ENCODE peak calls at places on chromosomes 1 and 21, in seven cellular contexts. One of them, this sample, is unnamed.
A peak's percentile ranks its signal among the peaks of the same experiment; 100 is the strongest.

GRCh38 chr1:191757003-191757402 is 401.3 kb upstream of the RGS18 start:
- DNase-seq in GM12878: no peak
- DNase-seq in H1: no peak
- DNase-seq in SK-N-SH: peak; percentile 17
- DNase-seq in HCT116: no peak
- DNase-seq in K562: peak; percentile 20
- DNase-seq in HepG2: no peak
- DNase-seq in this sample: no peak

GRCh38 chr1:151547119-151547899 is 7.2 kb downstream of the TUFT1 start:
- DNase-seq in GM12878: no peak
- DNase-seq in H1: peak; percentile 59
- DNase-seq in SK-N-SH: no peak
- DNase-seq in HCT116: peak; percentile 35
- DNase-seq in K562: no peak
- DNase-seq in HepG2: peak; percentile 98
- DNase-seq in this sample: no peak

GRCh38 chr1:111251570-111251969 is 24.1 kb downstream of the CHI3L2 start:
- DNase-seq in GM12878: no peak
- DNase-seq in H1: no peak
- DNase-seq in SK-N-SH: no peak
- DNase-seq in HCT116: no peak
- DNase-seq in K562: no peak
- DNase-seq in HepG2: no peak
- DNase-seq in this sample: no peak

GRCh38 chr1:109197163-109198042 is 16.3 kb upstream of the SARS1 start:
- DNase-seq in GM12878: no peak
- DNase-seq in H1: no peak
- DNase-seq in SK-N-SH: no peak
- DNase-seq in HCT116: peak; percentile 69
- DNase-seq in K562: peak; percentile 86
- DNase-seq in HepG2: peak; percentile 82
- DNase-seq in this sample: peak; percentile 43

GRCh38 chr1:44605904-44606615 is 68.2 kb downstream of the TMEM53 start:
- DNase-seq in GM12878: no peak
- DNase-seq in H1: no peak
- DNase-seq in SK-N-SH: no peak
- DNase-seq in HCT116: no peak
- DNase-seq in K562: no peak
- DNase-seq in HepG2: no peak
- DNase-seq in this sample: no peak

GRCh38 chr1:11880181-11880575 is 21.4 kb upstream of the NPPB start:
- DNase-seq in GM12878: no peak
- DNase-seq in H1: no peak
- DNase-seq in SK-N-SH: no peak
- DNase-seq in HCT116: no peak
- DNase-seq in K562: no peak
- DNase-seq in HepG2: no peak
- DNase-seq in this sample: no peak

GRCh38 chr1:51957618-51958017 is 32.9 kb downstream of the RAB3B start:
- DNase-seq in GM12878: no peak
- DNase-seq in H1: no peak
- DNase-seq in SK-N-SH: no peak
- DNase-seq in HCT116: no peak
- DNase-seq in K562: peak; percentile 40
- DNase-seq in HepG2: no peak
- DNase-seq in this sample: no peak

GRCh38 chr1:152036316-152037216 is at the start of gene S100A11:
- DNase-seq in GM12878: peak; percentile 13
- DNase-seq in H1: peak; percentile 77
- DNase-seq in SK-N-SH: peak; percentile 52
- DNase-seq in HCT116: peak; percentile 48
- DNase-seq in K562: peak; percentile 93
- DNase-seq in HepG2: peak; percentile 34
- DNase-seq in this sample: no peak

GRCh38 chr1:44025816-44026215 is 5.4 kb downstream of the SLC6A9 start:
- DNase-seq in GM12878: no peak
- DNase-seq in H1: no peak
- DNase-seq in SK-N-SH: no peak
- DNase-seq in HCT116: no peak
- DNase-seq in K562: no peak
- DNase-seq in HepG2: no peak
- DNase-seq in this sample: no peak

GRCh38 chr1:15836772-15837669 is 10.5 kb upstream of the SPEN start:
- DNase-seq in GM12878: no peak
- DNase-seq in H1: peak; percentile 54
- DNase-seq in SK-N-SH: no peak
- DNase-seq in HCT116: no peak
- DNase-seq in K562: peak; percentile 19
- DNase-seq in HepG2: no peak
- DNase-seq in this sample: no peak

GRCh38 chr1:101253976-101254660 is 17.3 kb downstream of the S1PR1 start:
- DNase-seq in GM12878: no peak
- DNase-seq in H1: no peak
- DNase-seq in SK-N-SH: no peak
- DNase-seq in HCT116: no peak
- DNase-seq in K562: peak; percentile 54
- DNase-seq in HepG2: no peak
- DNase-seq in this sample: no peak

GRCh38 chr1:246795094-246795671 is 71.0 kb downstream of the SCCPDH start:
- DNase-seq in GM12878: no peak
- DNase-seq in H1: no peak
- DNase-seq in SK-N-SH: no peak
- DNase-seq in HCT116: no peak
- DNase-seq in K562: no peak
- DNase-seq in HepG2: no peak
- DNase-seq in this sample: no peak

GRCh38 chr1:71785470-71785869 is 496.9 kb downstream of the NEGR1 start:
- DNase-seq in GM12878: no peak
- DNase-seq in H1: no peak
- DNase-seq in SK-N-SH: no peak
- DNase-seq in HCT116: no peak
- DNase-seq in K562: no peak
- DNase-seq in HepG2: no peak
- DNase-seq in this sample: no peak

GRCh38 chr21:35643176-35643575 is 417.1 kb downstream of the SETD4 start:
- DNase-seq in GM12878: no peak
- DNase-seq in H1: no peak
- DNase-seq in SK-N-SH: no peak
- DNase-seq in HCT116: no peak
- DNase-seq in K562: no peak
- DNase-seq in HepG2: no peak
- DNase-seq in this sample: no peak

GRCh38 chr1:53643061-53643880 is 95.7 kb downstream of the GLIS1 start:
- DNase-seq in GM12878: no peak
- DNase-seq in H1: no peak
- DNase-seq in SK-N-SH: no peak
- DNase-seq in HCT116: no peak
- DNase-seq in K562: no peak
- DNase-seq in HepG2: no peak
- DNase-seq in this sample: no peak

GRCh38 chr1:72177711-72178110 is 104.6 kb downstream of the NEGR1 start:
- DNase-seq in GM12878: no peak
- DNase-seq in H1: no peak
- DNase-seq in SK-N-SH: no peak
- DNase-seq in HCT116: no peak
- DNase-seq in K562: no peak
- DNase-seq in HepG2: no peak
- DNase-seq in this sample: no peak

GRCh38 chr1:226652613-226653012 is 86.5 kb downstream of the ITPKB start:
- DNase-seq in GM12878: no peak
- DNase-seq in H1: no peak
- DNase-seq in SK-N-SH: no peak
- DNase-seq in HCT116: no peak
- DNase-seq in K562: no peak
- DNase-seq in HepG2: no peak
- DNase-seq in this sample: no peak

GRCh38 chr1:64243757-64244080 is 40.3 kb downstream of the UBE2U start:
- DNase-seq in GM12878: no peak
- DNase-seq in H1: no peak
- DNase-seq in SK-N-SH: no peak
- DNase-seq in HCT116: no peak
- DNase-seq in K562: no peak
- DNase-seq in HepG2: no peak
- DNase-seq in this sample: no peak

GRCh38 chr1:2334366-2334765 is 57.0 kb downstream of the MORN1 start:
- DNase-seq in GM12878: no peak
- DNase-seq in H1: no peak
- DNase-seq in SK-N-SH: no peak
- DNase-seq in HCT116: no peak
- DNase-seq in K562: no peak
- DNase-seq in HepG2: no peak
- DNase-seq in this sample: no peak

GRCh38 chr21:26185446-26185845 is 14.9 kb upstream of the APP start:
- DNase-seq in GM12878: no peak
- DNase-seq in H1: no peak
- DNase-seq in SK-N-SH: no peak
- DNase-seq in HCT116: no peak
- DNase-seq in K562: no peak
- DNase-seq in HepG2: no peak
- DNase-seq in this sample: no peak

GRCh38 chr1:152029144-152029936 is 7.5 kb downstream of the S100A11 start:
- DNase-seq in GM12878: no peak
- DNase-seq in H1: no peak
- DNase-seq in SK-N-SH: no peak
- DNase-seq in HCT116: no peak
- DNase-seq in K562: no peak
- DNase-seq in HepG2: no peak
- DNase-seq in this sample: no peak

DNA sequence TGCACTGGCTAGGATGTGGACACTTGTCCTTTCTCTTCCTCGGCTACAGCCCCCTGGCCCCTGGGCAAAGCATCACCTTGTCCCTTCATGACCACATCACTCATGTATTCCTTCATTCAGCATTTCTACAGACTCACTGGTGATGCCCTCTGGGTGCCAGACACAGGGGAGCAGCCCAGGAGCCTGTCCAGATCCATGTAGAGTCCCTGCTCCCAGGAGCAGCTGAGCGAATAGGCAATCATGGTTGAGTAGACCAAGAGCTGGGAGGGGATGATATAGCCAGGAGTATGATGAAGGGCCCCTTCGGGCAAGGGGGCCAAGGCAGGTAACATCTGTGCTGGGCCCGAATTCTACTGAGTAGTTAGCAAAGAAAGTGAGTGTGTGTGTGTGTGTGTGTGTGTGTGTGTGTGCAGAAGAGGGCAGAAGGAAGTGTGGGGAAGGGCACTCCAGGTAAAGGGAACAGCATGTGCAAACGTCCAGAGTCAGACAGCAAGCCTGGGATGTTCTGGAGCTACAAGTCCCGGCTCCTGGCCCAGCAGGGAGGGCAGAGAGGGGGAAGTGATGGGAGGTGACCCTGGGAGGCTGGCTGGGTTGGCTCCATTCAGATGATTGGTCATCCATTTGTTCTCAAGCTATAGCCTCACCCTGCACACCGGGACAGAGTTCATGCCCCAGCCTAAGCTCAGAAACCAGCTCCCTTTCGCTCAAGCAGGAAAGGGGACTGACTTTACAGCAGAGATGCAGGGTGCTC is 21.0 kb upstream of the PIK3CD start:
- DNase-seq in GM12878: no peak
- DNase-seq in H1: no peak
- DNase-seq in SK-N-SH: no peak
- DNase-seq in HCT116: no peak
- DNase-seq in K562: no peak
- DNase-seq in HepG2: no peak
- DNase-seq in this sample: no peak
- H3K27ac ChIP-seq in GM12878: peak overlapping the region; percentile 98
- H3K27ac ChIP-seq in H1: no peak overlapping the region
- H3K27ac ChIP-seq in SK-N-SH: no peak overlapping the region
- H3K27ac ChIP-seq in HCT116: no peak overlapping the region
- H3K27ac ChIP-seq in K562: no peak overlapping the region
- H3K27ac ChIP-seq in HepG2: no peak overlapping the region
- H3K27ac ChIP-seq in this sample: no peak overlapping the region

DNA sequence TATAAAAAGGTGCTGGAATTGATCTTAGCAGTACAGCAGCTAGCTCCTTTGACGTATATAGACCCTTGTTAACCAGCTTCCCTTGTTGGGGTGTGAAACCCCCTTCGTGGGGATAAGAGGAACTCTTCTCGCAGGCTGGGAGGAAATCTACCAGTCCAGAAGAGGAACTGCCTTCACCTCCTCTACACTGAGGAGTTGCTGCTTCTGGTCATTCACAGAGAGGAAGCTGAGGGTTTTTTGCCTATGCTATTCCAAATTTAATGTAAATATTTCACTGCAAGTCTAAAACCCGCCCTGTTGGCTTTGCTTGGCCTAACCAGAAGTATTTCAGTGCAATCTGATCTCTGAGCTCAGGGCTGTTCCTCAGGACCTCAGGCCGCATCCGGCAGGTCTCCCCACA is 150.2 kb downstream of the HIVEP3 start:
- DNase-seq in GM12878: no peak
- DNase-seq in H1: no peak
- DNase-seq in SK-N-SH: no peak
- DNase-seq in HCT116: no peak
- DNase-seq in K562: no peak
- DNase-seq in HepG2: no peak
- DNase-seq in this sample: no peak
- TF ChIP-seq SIN3A in GM12878: no peak
- TF ChIP-seq SIN3A in H1: no peak
- TF ChIP-seq SIN3A in SK-N-SH: no peak
- TF ChIP-seq SIN3A in HCT116: no peak
- TF ChIP-seq SIN3A in K562: no peak
- TF ChIP-seq SIN3A in HepG2: no peak
- TF ChIP-seq SIN3A in this sample: no peak

DNA sequence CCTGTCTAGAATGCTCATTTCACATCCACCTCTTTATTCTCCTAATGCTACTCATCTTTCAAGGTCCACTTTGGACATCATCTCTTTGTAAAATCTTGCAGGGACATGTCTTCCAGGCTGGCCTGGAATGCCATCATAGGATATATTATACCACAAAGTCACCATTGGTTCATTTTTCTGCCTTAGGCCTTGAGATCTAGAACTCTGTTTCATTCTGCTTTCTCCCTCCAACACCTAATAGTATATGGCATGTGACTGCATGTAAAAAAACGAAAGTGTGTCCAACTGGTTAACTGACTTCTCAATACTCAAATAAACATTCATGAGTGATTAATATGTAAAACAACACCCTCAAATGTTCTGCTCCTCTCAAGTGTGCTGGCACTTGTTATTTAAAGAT is 84.1 kb downstream of the RGS2 start:
- DNase-seq in GM12878: no peak
- DNase-seq in H1: no peak
- DNase-seq in SK-N-SH: no peak
- DNase-seq in HCT116: no peak
- DNase-seq in K562: no peak
- DNase-seq in HepG2: no peak
- DNase-seq in this sample: no peak
- H3K27ac ChIP-seq in GM12878: no peak overlapping the region
- H3K27ac ChIP-seq in H1: no peak overlapping the region
- H3K27ac ChIP-seq in SK-N-SH: no peak overlapping the region
- H3K27ac ChIP-seq in HCT116: no peak overlapping the region
- H3K27ac ChIP-seq in K562: no peak overlapping the region
- H3K27ac ChIP-seq in HepG2: no peak overlapping the region
- H3K27ac ChIP-seq in this sample: no peak overlapping the region

DNA sequence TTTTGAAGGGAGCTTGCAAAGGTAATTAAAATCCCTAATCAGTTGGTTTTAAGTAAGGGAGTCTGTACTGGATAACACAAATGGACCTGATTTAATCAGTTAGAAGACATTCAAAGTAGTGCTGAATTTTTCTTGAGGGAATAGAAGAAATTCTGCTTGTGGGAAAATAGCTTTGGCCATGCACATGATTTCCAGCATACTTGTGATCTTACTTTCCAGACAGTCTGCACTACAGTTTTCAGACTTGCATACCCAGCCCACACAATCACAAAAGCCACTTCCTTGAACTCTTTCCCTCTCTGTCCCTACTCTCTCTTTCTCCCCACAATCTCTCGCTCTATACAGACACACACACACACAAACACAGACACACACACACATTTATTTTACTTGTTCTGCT is 852.1 kb downstream of the PLA2G4A start:
- DNase-seq in GM12878: no peak
- DNase-seq in H1: no peak
- DNase-seq in SK-N-SH: no peak
- DNase-seq in HCT116: no peak
- DNase-seq in K562: no peak
- DNase-seq in HepG2: no peak
- DNase-seq in this sample: no peak
- TF ChIP-seq SIN3A in GM12878: no peak
- TF ChIP-seq SIN3A in H1: no peak
- TF ChIP-seq SIN3A in SK-N-SH: no peak
- TF ChIP-seq SIN3A in HCT116: no peak
- TF ChIP-seq SIN3A in K562: no peak
- TF ChIP-seq SIN3A in HepG2: no peak
- TF ChIP-seq SIN3A in this sample: no peak

This sample was measured in Panc1.